ENCODE peak calls at places on chromosome 3, in four cellular contexts. G, W, C and K are unnamed samples.

GRCh38 chr3:7388026-7388425 is 527.1 kb downstream of the GRM7 start:
- DNase-seq in G (no peak), W (no peak), C (no peak), K (no peak)

GRCh38 chr3:123582315-123582714 is 2.5 kb downstream of the HACD2 start:
- DNase-seq in G (no peak), W (no peak), C (no peak), K (no peak)

GRCh38 chr3:151819910-151820309 is 6.0 kb downstream of the AADAC start:
- DNase-seq in G (no peak), W (no peak), C (no peak), K (no peak)

GRCh38 chr3:100525753-100526612 is 33.6 kb downstream of the TMEM45A start:
- DNase-seq in G (peak), W (no peak), C (no peak), K (no peak)

GRCh38 chr3:188574885-188575284 is 420.9 kb downstream of the LPP start:
- DNase-seq in G (no peak), W (no peak), C (no peak), K (no peak)

GRCh38 chr3:158108596-158108995 is 1.3 kb upstream of the RSRC1 start:
- DNase-seq in G (no peak), W (no peak), C (no peak), K (no peak)

GRCh38 chr3:110521019-110521418 is 550.6 kb upstream of the NECTIN3 start:
- DNase-seq in G (peak), W (no peak), C (no peak), K (no peak)

GRCh38 chr3:116069024-116069423 is 376.3 kb downstream of the LSAMP start:
- DNase-seq in G (no peak), W (no peak), C (no peak), K (no peak)

GRCh38 chr3:174710622-174711021 is 148.5 kb upstream of the NAALADL2 start:
- DNase-seq in G (peak), W (no peak), C (no peak), K (no peak)

GRCh38 chr3:66506154-66506553 is 5.3 kb upstream of the LRIG1 start:
- DNase-seq in G (no peak), W (no peak), C (no peak), K (no peak)

GRCh38 chr3:14461748-14462324 is 59.4 kb downstream of the SLC6A6 start:
- DNase-seq in G (peak), W (no peak), C (peak), K (peak)

GRCh38 chr3:138511990-138512389 is 77.6 kb downstream of the ESYT3 start:
- DNase-seq in G (no peak), W (no peak), C (no peak), K (no peak)

GRCh38 chr3:172869356-172869755 is 118.8 kb downstream of the ECT2 start:
- DNase-seq in G (no peak), W (no peak), C (no peak), K (no peak)

GRCh38 chr3:194496217-194496881 is 9.5 kb upstream of the ATP13A3 start:
- DNase-seq in G (no peak), W (no peak), C (no peak), K (no peak)

GRCh38 chr3:168730073-168730472 is 634.3 kb upstream of the GOLIM4 start:
- DNase-seq in G (no peak), W (no peak), C (no peak), K (no peak)

GRCh38 chr3:184874709-184875644 is 63.0 kb downstream of the VPS8 start:
- DNase-seq in G (peak), W (peak), C (no peak), K (no peak)

GRCh38 chr3:15636028-15636709 is 34.6 kb downstream of the BTD start:
- DNase-seq in G (peak), W (no peak), C (no peak), K (no peak)

GRCh38 chr3:12116892-12117291 is 41.8 kb downstream of the TIMP4 start:
- DNase-seq in G (no peak), W (no peak), C (no peak), K (no peak)

GRCh38 chr3:38084019-38084968 is 45.3 kb downstream of the DLEC1 start:
- DNase-seq in G (peak), W (no peak), C (peak), K (no peak)